ENCODE peak calls at places on chromosomes 16 and 17, in eight cellular contexts. V is GM23338, A is heart left ventricle, K is endothelial cell of umbilical vein, M is OCI-LY7, X is endodermal cell, U is tibial nerve, N is upper lobe of left lung. R is an unnamed sample.
A peak's percentile ranks its signal among the peaks of the same experiment; 100 is the strongest.

GRCh38 chr17:77011173-77012011 is 129.4 kb upstream of the SEC14L1 start:
- DNase-seq in V (peak; percentile 77), A (no peak), K (peak; percentile 53), M (peak; percentile 85), X (peak; percentile 93), U (no peak), N (no peak), R (no peak)

GRCh38 chr17:64461788-64462187 is 12.9 kb downstream of the MILR1 start:
- DNase-seq in V (no peak), A (no peak), K (peak; percentile 86), M (no peak), X (no peak), U (no peak), N (no peak), R (no peak)

GRCh38 chr16:30061195-30061554 is 4.4 kb upstream of the ALDOA start:
- DNase-seq in V (no peak), A (no peak), K (no peak), M (no peak), X (no peak), U (no peak), N (no peak), R (no peak)

GRCh38 chr17:1720856-1721386 is 3.6 kb upstream of the WDR81 start:
- DNase-seq in V (peak; percentile 77), A (peak; percentile 78), K (peak; percentile 58), M (peak; percentile 77), X (peak; percentile 95), U (no peak), N (peak; percentile 75), R (peak; percentile 71)

GRCh38 chr17:10059684-10060211 is 138.7 kb downstream of the GAS7 start:
- DNase-seq in V (peak; percentile 41), A (no peak), K (no peak), M (no peak), X (no peak), U (no peak), N (no peak), R (peak; percentile 48)

GRCh38 chr16:57985204-57986121 is 14.5 kb upstream of the CNGB1 start:
- DNase-seq in V (peak; percentile 58), A (peak; percentile 66), K (peak; percentile 14), M (no peak), X (peak; percentile 75), U (no peak), N (peak; percentile 31), R (peak; percentile 42)

GRCh38 chr17:48672340-48672739 is 46.2 kb upstream of the HOXB9 start:
- DNase-seq in V (no peak), A (no peak), K (no peak), M (no peak), X (no peak), U (no peak), N (no peak), R (no peak)

GRCh38 chr17:31458829-31459228 is 67.4 kb downstream of the RAB11FIP4 start:
- DNase-seq in V (no peak), A (no peak), K (no peak), M (no peak), X (no peak), U (no peak), N (no peak), R (no peak)

GRCh38 chr17:6494239-6494941 is 50.1 kb downstream of the PIMREG start:
- DNase-seq in V (no peak), A (no peak), K (no peak), M (no peak), X (peak; percentile 44), U (no peak), N (peak; percentile 31), R (no peak)

GRCh38 chr16:73298562-73298961 is 250.6 kb upstream of the ZFHX3 start:
- DNase-seq in V (peak; percentile 80), A (no peak), K (no peak), M (no peak), X (peak; percentile 63), U (no peak), N (no peak), R (no peak)

GRCh38 chr16:81238296-81239011 is at the start of gene BCO1:
- DNase-seq in V (peak; percentile 73), A (no peak), K (peak; percentile 43), M (no peak), X (peak; percentile 76), U (no peak), N (no peak), R (no peak)

GRCh38 chr17:37564252-37564651 is 45.0 kb downstream of the SYNRG start:
- DNase-seq in V (no peak), A (no peak), K (no peak), M (no peak), X (no peak), U (no peak), N (no peak), R (no peak)

GRCh38 chr17:37570527-37571093 is 38.6 kb downstream of the SYNRG start:
- DNase-seq in V (peak; percentile 83), A (no peak), K (peak; percentile 66), M (peak; percentile 57), X (peak; percentile 92), U (no peak), N (peak; percentile 40), R (no peak)

GRCh38 chr17:37568350-37569053 is 40.7 kb downstream of the SYNRG start:
- DNase-seq in V (no peak), A (no peak), K (no peak), M (no peak), X (no peak), U (no peak), N (no peak), R (no peak)

GRCh38 chr17:37571674-37572073 is 37.5 kb downstream of the SYNRG start:
- DNase-seq in V (no peak), A (no peak), K (no peak), M (no peak), X (no peak), U (no peak), N (no peak), R (no peak)

DNA sequence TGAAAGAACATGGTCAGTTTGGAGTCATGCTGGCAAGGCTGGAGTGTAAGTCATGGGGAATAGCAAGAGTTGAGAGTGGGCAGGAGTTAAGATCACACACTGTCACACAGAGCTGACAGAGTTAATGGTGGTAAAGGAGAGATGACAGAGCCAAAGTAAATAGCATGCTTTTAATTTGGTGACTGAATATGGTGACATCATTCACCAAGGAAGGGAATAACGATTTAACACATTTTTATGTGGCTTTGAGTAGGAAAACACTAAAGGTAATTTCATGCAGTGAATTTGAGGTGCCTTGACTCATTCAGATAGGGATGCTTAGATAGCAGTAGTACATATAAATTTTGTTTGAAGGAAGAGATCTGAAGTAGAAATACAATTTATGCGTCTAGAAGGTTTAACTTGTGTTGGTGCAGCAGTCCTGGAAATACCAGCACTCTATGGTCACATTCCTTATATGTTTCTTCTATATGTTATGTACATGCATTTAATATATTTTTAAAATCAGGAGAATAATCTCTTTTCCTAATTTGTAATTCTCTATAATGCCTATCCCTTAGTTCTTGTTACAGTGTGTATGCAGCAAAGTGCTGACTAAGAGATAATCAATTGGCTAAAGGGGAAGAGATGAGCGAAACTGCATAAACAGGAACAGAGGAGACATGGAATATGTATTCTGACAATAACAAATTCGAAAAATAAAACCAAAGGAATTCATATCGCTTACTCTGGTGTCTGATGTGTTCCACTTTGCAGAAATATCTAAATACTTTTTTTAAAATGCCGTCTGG is 41.9 kb downstream of the SYNRG start:
- DNase-seq in V (no peak), A (no peak), K (no peak), M (no peak), X (no peak), U (no peak), N (no peak), R (no peak)
- H3K36me3 ChIP-seq in V (peaks cover 30% of the 10 kb centered on the region), A (no peaks in the 10 kb centered on the region), K (peaks cover 19% of the 10 kb centered on the region), M (peaks cover 89% of the 10 kb centered on the region), X (peaks cover 65% of the 10 kb centered on the region), U (peaks cover 6% of the 10 kb centered on the region), N (peaks cover 71% of the 10 kb centered on the region), R (no peaks in the 10 kb centered on the region)

DNA sequence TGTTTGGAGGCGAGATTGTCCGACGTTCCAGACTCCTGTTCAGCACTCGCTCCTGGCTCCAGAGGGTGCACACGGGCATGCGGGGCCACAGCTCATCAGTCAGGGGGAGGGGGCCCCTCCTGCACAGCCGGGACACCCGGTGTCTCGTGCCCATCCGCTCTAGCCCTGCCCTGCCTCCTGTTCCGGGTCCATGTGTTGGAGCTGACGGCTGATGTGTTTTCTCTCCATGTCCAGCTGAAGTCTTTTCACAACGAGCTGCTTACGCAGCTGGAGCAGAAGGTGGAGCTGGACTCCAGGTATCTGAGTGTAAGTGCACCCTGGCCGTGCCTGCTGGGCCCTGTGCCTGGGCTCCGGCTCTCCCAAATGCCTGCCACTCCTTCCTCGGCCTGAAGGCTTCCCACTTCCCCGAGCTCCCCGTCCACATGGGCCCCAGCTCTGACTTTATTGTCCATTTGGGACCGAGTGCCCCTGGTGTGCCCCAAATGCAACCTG is 50.5 kb downstream of the BAIAP2 start:
- DNase-seq in V (no peak), A (no peak), K (no peak), M (no peak), X (no peak), U (no peak), N (no peak), R (no peak)
- TF ChIP-seq CTCF in V (no peak), A (no peak), K (no peak), M (no peak), X (no peak), U (no peak), N (peak; percentile 28), R (no peak)

GRCh38 chr16:71777329-71777728 is 31.3 kb downstream of the AP1G1 start:
- DNase-seq in V (no peak), A (no peak), K (no peak), M (no peak), X (no peak), U (no peak), N (no peak), R (no peak)
- H3K36me3 ChIP-seq in V (peaks cover 11% of the 10 kb centered on the region), A (no peaks in the 10 kb centered on the region), K (peaks cover 9% of the 10 kb centered on the region), M (peaks cover 79% of the 10 kb centered on the region), X (peaks cover 61% of the 10 kb centered on the region), U (no peaks in the 10 kb centered on the region), N (peaks cover 12% of the 10 kb centered on the region), R (no peaks in the 10 kb centered on the region)

GRCh38 chr16:46426336-46426735 is 194.8 kb downstream of the SHCBP1 start:
- DNase-seq in V (no peak), A (no peak), K (no peak), M (no peak), X (no peak), U (no peak), N (no peak), R (no peak)

GRCh38 chr16:46427340-46428107 is 193.7 kb downstream of the SHCBP1 start:
- DNase-seq in V (no peak), A (peak; percentile 28), K (no peak), M (no peak), X (no peak), U (no peak), N (no peak), R (no peak)

DNA sequence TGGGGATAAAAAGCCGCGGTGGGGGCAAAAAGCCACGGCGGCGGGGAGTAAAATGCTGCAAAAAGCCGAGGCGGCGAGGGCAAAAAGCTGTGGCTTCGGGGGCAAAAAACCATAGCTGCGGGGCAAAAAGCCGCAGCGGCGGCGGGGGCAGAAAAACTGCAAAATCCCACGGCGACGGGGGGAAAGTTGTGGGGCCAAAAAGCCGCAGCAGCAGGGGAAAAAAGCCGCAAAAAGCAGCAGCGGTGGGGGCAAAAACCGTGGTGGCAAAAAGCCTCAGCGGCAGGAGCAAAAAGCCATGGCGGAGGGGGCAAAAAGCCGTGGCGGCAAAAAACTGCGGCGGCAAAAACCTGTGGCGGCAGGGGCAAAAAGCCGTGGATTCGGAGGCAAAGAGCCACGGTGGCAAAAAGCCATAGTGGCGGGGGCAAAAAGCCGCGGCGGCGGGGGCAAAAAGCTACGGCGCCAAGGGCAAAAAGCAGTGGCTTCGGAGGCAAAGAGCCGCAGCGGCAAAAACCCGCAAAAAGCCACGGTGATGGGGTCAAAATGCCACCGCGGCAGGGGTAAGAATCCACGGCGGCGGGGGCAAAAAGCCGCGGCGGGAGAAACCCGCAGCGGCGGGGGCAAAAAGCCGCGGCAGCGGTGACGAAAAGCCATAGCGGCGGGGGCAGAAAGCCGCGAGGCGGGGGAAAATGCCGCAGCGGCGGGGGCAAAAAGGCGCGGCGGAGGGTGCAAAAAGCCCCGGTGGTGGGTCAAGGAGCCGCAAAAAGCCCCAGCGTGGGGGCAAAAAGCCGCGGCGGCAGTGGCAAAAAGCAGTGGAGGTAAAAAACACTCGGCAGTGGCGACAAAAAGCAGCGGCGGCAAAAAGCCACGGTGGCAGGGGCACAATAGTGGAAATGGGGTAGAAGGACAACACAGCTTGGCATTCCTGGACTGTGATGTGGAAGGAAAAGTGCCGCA is 192.8 kb downstream of the SHCBP1 start:
- DNase-seq in V (no peak), A (peak; percentile 40), K (no peak), M (no peak), X (no peak), U (no peak), N (no peak), R (no peak)
- TF ChIP-seq CTCF in V (no peak), A (no peak), K (no peak), M (no peak), X (no peak), U (no peak), N (no peak), R (no peak)

R was measured in uterus.